ENCODE peak calls at places on chromosomes 2 and 18, in four cellular contexts. One of them, this sample, is unnamed.

GRCh38 chr18:24837065-24837464 is 376.6 kb downstream of the HRH4 start:
- DNase-seq in WTC11: no peak
- DNase-seq in cardiac muscle cell: no peak
- DNase-seq in CD4-positive, alpha-beta T cell: no peak
- DNase-seq in this sample: no peak

GRCh38 chr2:33476100-33476792 is at the start of gene RASGRP3:
- DNase-seq in CD4-positive, alpha-beta T cell: peak; percentile 62
- DNase-seq in cardiac muscle cell: peak; percentile 86
- DNase-seq in WTC11: peak; percentile 17
- DNase-seq in this sample: no peak

GRCh38 chr2:135299165-135299564 is 231.9 kb downstream of the ZRANB3 start:
- DNase-seq in WTC11: no peak
- DNase-seq in CD4-positive, alpha-beta T cell: no peak
- DNase-seq in cardiac muscle cell: no peak
- DNase-seq in this sample: no peak

GRCh38 chr2:72048881-72049477 is 98.7 kb downstream of the CYP26B1 start:
- DNase-seq in WTC11: no peak
- DNase-seq in cardiac muscle cell: no peak
- DNase-seq in CD4-positive, alpha-beta T cell: no peak
- DNase-seq in this sample: no peak

GRCh38 chr18:3279201-3280185 is 17.6 kb downstream of the MYL12B start:
- DNase-seq in CD4-positive, alpha-beta T cell: no peak
- DNase-seq in cardiac muscle cell: no peak
- DNase-seq in WTC11: no peak
- DNase-seq in this sample: no peak

GRCh38 chr18:57446322-57446721 is 11.1 kb downstream of the ONECUT2 start:
- DNase-seq in cardiac muscle cell: peak; percentile 51
- DNase-seq in WTC11: peak; percentile 73
- DNase-seq in CD4-positive, alpha-beta T cell: no peak
- DNase-seq in this sample: peak; percentile 38

GRCh38 chr2:208556954-208557601 is 150.5 kb downstream of the PTH2R start:
- DNase-seq in cardiac muscle cell: no peak
- DNase-seq in CD4-positive, alpha-beta T cell: no peak
- DNase-seq in WTC11: no peak
- DNase-seq in this sample: no peak

GRCh38 chr2:188089896-188090295 is 201.8 kb upstream of the GULP1 start:
- DNase-seq in WTC11: no peak
- DNase-seq in CD4-positive, alpha-beta T cell: no peak
- DNase-seq in cardiac muscle cell: no peak
- DNase-seq in this sample: no peak

GRCh38 chr2:110980613-110981062 is 140.1 kb upstream of the BCL2L11 start:
- DNase-seq in CD4-positive, alpha-beta T cell: no peak
- DNase-seq in WTC11: no peak
- DNase-seq in cardiac muscle cell: peak; percentile 72
- DNase-seq in this sample: no peak

GRCh38 chr2:20439193-20439475 is 7.7 kb upstream of the RHOB start:
- DNase-seq in CD4-positive, alpha-beta T cell: no peak
- DNase-seq in WTC11: no peak
- DNase-seq in cardiac muscle cell: no peak
- DNase-seq in this sample: no peak

GRCh38 chr18:56321470-56321869 is 316.9 kb downstream of the TXNL1 start:
- DNase-seq in WTC11: no peak
- DNase-seq in CD4-positive, alpha-beta T cell: no peak
- DNase-seq in cardiac muscle cell: peak; percentile 39
- DNase-seq in this sample: no peak

GRCh38 chr2:219124379-219125110 is 36.1 kb downstream of the NHEJ1 start:
- DNase-seq in WTC11: no peak
- DNase-seq in cardiac muscle cell: no peak
- DNase-seq in CD4-positive, alpha-beta T cell: no peak
- DNase-seq in this sample: no peak

GRCh38 chr2:99217929-99218501 is 37.0 kb downstream of the MRPL30 start:
- DNase-seq in cardiac muscle cell: no peak
- DNase-seq in CD4-positive, alpha-beta T cell: no peak
- DNase-seq in WTC11: no peak
- DNase-seq in this sample: no peak

GRCh38 chr2:217695033-217695520 is 307.7 kb downstream of the TNS1 start:
- DNase-seq in cardiac muscle cell: no peak
- DNase-seq in CD4-positive, alpha-beta T cell: no peak
- DNase-seq in WTC11: no peak
- DNase-seq in this sample: no peak

GRCh38 chr2:98258906-98259305 is 87.3 kb upstream of the CNGA3 start:
- DNase-seq in WTC11: no peak
- DNase-seq in cardiac muscle cell: no peak
- DNase-seq in CD4-positive, alpha-beta T cell: no peak
- DNase-seq in this sample: no peak

GRCh38 chr2:118593257-118593656 is 254.2 kb downstream of the EN1 start:
- DNase-seq in cardiac muscle cell: no peak
- DNase-seq in WTC11: no peak
- DNase-seq in CD4-positive, alpha-beta T cell: no peak
- DNase-seq in this sample: no peak

GRCh38 chr18:56083097-56083865 is 495.3 kb upstream of the TCF4 start:
- DNase-seq in CD4-positive, alpha-beta T cell: no peak
- DNase-seq in WTC11: peak; percentile 19
- DNase-seq in cardiac muscle cell: no peak
- DNase-seq in this sample: no peak

GRCh38 chr2:196651387-196652094 is 12.0 kb downstream of the CCDC150 start:
- DNase-seq in WTC11: no peak
- DNase-seq in CD4-positive, alpha-beta T cell: no peak
- DNase-seq in cardiac muscle cell: no peak
- DNase-seq in this sample: no peak

GRCh38 chr2:9791711-9792110 is 51.6 kb upstream of the TAF1B start:
- DNase-seq in CD4-positive, alpha-beta T cell: no peak
- DNase-seq in cardiac muscle cell: no peak
- DNase-seq in WTC11: no peak
- DNase-seq in this sample: no peak

GRCh38 chr2:168961450-168962229 is 60.5 kb downstream of the G6PC2 start:
- DNase-seq in cardiac muscle cell: peak; percentile 84
- DNase-seq in CD4-positive, alpha-beta T cell: no peak
- DNase-seq in WTC11: peak; percentile 14
- DNase-seq in this sample: peak; percentile 49

GRCh38 chr2:75375646-75376582 is 176.6 kb upstream of the TACR1 start:
- DNase-seq in cardiac muscle cell: no peak
- DNase-seq in CD4-positive, alpha-beta T cell: no peak
- DNase-seq in WTC11: no peak
- DNase-seq in this sample: no peak

GRCh38 chr2:188784269-188784762 is 189.9 kb upstream of the COL3A1 start:
- DNase-seq in WTC11: no peak
- DNase-seq in CD4-positive, alpha-beta T cell: no peak
- DNase-seq in cardiac muscle cell: no peak
- DNase-seq in this sample: no peak

GRCh38 chr2:224369028-224369632 is 32.8 kb downstream of the FAM124B start:
- DNase-seq in CD4-positive, alpha-beta T cell: no peak
- DNase-seq in cardiac muscle cell: peak; percentile 72
- DNase-seq in WTC11: no peak
- DNase-seq in this sample: no peak

GRCh38 chr2:55917713-55918390 is 5.7 kb downstream of the EFEMP1 start:
- DNase-seq in WTC11: no peak
- DNase-seq in cardiac muscle cell: no peak
- DNase-seq in CD4-positive, alpha-beta T cell: no peak
- DNase-seq in this sample: no peak

GRCh38 chr18:40955351-40955750 is 999.7 kb upstream of the PIK3C3 start:
- DNase-seq in WTC11: no peak
- DNase-seq in CD4-positive, alpha-beta T cell: no peak
- DNase-seq in cardiac muscle cell: no peak
- DNase-seq in this sample: no peak

GRCh38 chr2:216700088-216700567 is 4.8 kb upstream of the IGFBP5 start:
- DNase-seq in CD4-positive, alpha-beta T cell: no peak
- DNase-seq in cardiac muscle cell: no peak
- DNase-seq in WTC11: no peak
- DNase-seq in this sample: no peak

GRCh38 chr2:223414646-223415045 is 187.5 kb downstream of the SCG2 start:
- DNase-seq in CD4-positive, alpha-beta T cell: no peak
- DNase-seq in WTC11: no peak
- DNase-seq in cardiac muscle cell: no peak
- DNase-seq in this sample: no peak

GRCh38 chr2:15763822-15764682 is 172.4 kb downstream of the DDX1 start:
- DNase-seq in cardiac muscle cell: no peak
- DNase-seq in WTC11: no peak
- DNase-seq in CD4-positive, alpha-beta T cell: no peak
- DNase-seq in this sample: no peak

GRCh38 chr2:229952256-229952835 is 30.0 kb downstream of the FBXO36 start:
- DNase-seq in cardiac muscle cell: no peak
- DNase-seq in CD4-positive, alpha-beta T cell: no peak
- DNase-seq in WTC11: peak; percentile 38
- DNase-seq in this sample: no peak

GRCh38 chr2:107740300-107740699 is 86.4 kb upstream of the RGPD4 start:
- DNase-seq in WTC11: no peak
- DNase-seq in CD4-positive, alpha-beta T cell: no peak
- DNase-seq in cardiac muscle cell: no peak
- DNase-seq in this sample: no peak

GRCh38 chr18:34794346-34794745 is 84.2 kb downstream of the DTNA start:
- DNase-seq in WTC11: no peak
- DNase-seq in cardiac muscle cell: no peak
- DNase-seq in CD4-positive, alpha-beta T cell: no peak
- DNase-seq in this sample: no peak

GRCh38 chr2:120803764-120804335 is 68.2 kb downstream of the GLI2 start:
- DNase-seq in CD4-positive, alpha-beta T cell: no peak
- DNase-seq in WTC11: no peak
- DNase-seq in cardiac muscle cell: peak; percentile 31
- DNase-seq in this sample: no peak

GRCh38 chr18:27185025-27185763 is at the start of gene CHST9:
- DNase-seq in cardiac muscle cell: peak; percentile 66
- DNase-seq in CD4-positive, alpha-beta T cell: no peak
- DNase-seq in WTC11: peak; percentile 72
- DNase-seq in this sample: peak; percentile 29

GRCh38 chr2:136527560-136527959 is 237.8 kb upstream of the THSD7B start:
- DNase-seq in cardiac muscle cell: peak; percentile 87
- DNase-seq in WTC11: peak; percentile 50
- DNase-seq in CD4-positive, alpha-beta T cell: no peak
- DNase-seq in this sample: peak; percentile 50

GRCh38 chr2:38064805-38065501 is 11.0 kb downstream of the CYP1B1 start:
- DNase-seq in CD4-positive, alpha-beta T cell: no peak
- DNase-seq in cardiac muscle cell: no peak
- DNase-seq in WTC11: no peak
- DNase-seq in this sample: no peak

DNA sequence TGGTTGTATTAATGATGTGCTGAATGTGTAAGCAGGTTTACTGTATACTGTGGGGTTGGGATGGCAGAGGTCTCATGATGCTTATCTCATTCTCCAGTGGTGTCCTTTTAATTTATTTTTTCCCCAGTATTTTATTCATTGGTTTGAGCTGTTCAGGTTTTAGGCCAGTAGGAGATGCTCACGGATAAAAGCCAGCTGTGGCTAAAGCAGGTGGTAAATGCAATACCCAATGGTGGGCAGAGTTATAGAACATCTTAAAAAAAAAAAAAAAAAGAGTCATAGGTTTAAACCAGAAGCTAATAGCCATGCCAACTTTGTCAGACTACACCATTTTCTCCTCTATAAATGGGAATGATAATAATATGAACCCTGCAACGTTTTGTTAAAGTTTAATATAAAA is 57.8 kb upstream of the NEUROD1 start:
- DNase-seq in cardiac muscle cell: no peak
- DNase-seq in CD4-positive, alpha-beta T cell: no peak
- DNase-seq in WTC11: no peak
- DNase-seq in this sample: no peak
- TF ChIP-seq CTCF in cardiac muscle cell: peak; percentile 15
- TF ChIP-seq CTCF in CD4-positive, alpha-beta T cell: no peak
- TF ChIP-seq CTCF in WTC11: no peak
- TF ChIP-seq CTCF in this sample: peak; percentile 26

GRCh38 chr18:49398331-49398730 is 62.1 kb downstream of the DYM start:
- DNase-seq in WTC11: no peak
- DNase-seq in cardiac muscle cell: no peak
- DNase-seq in CD4-positive, alpha-beta T cell: no peak
- DNase-seq in this sample: no peak
- TF ChIP-seq CTCF in WTC11: no peak
- TF ChIP-seq CTCF in cardiac muscle cell: no peak
- TF ChIP-seq CTCF in CD4-positive, alpha-beta T cell: no peak
- TF ChIP-seq CTCF in this sample: no peak

DNA sequence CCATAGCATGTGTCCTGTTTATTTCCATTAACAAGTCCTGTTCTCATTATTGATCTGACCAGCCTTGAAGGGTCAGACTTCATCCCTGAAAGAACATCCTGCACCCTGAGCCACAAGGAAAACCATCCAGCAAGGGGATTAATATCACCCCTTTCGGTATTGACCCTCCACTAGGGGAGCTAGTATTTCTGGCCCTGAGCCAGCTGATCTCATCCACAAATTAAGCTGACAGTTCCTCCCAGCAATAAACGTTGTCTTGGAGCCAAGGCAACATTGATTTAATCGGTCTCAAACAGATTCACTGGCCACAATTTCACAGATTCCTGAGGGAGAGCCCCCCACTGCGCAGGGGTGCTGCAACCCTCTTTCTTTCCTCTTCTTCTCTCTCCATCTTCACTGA is 353.1 kb upstream of the FANCL start:
- DNase-seq in cardiac muscle cell: no peak
- DNase-seq in CD4-positive, alpha-beta T cell: no peak
- DNase-seq in WTC11: peak; percentile 22
- DNase-seq in this sample: no peak
- TF ChIP-seq CTCF in cardiac muscle cell: no peak
- TF ChIP-seq CTCF in CD4-positive, alpha-beta T cell: no peak
- TF ChIP-seq CTCF in WTC11: no peak
- TF ChIP-seq CTCF in this sample: peak; percentile 39

DNA sequence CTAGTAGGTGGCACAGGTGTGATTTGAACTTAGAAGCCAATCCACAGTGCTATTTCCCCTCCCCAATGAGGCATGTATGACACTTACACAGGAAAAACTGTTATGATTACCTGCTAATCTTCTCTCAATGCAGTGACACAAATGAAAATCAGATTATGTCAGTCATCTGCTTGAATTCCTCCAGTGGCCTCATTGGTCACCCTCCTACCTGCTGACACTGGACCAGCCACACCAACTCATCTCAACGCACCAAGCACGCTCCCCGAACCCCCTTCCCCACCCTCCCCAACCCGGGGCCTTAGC is 82.2 kb upstream of the SEC11C start:
- DNase-seq in CD4-positive, alpha-beta T cell: no peak
- DNase-seq in cardiac muscle cell: no peak
- DNase-seq in WTC11: no peak
- DNase-seq in this sample: no peak
- TF ChIP-seq CTCF in CD4-positive, alpha-beta T cell: peak; percentile 6
- TF ChIP-seq CTCF in cardiac muscle cell: no peak
- TF ChIP-seq CTCF in WTC11: peak; percentile 6
- TF ChIP-seq CTCF in this sample: no peak

DNA sequence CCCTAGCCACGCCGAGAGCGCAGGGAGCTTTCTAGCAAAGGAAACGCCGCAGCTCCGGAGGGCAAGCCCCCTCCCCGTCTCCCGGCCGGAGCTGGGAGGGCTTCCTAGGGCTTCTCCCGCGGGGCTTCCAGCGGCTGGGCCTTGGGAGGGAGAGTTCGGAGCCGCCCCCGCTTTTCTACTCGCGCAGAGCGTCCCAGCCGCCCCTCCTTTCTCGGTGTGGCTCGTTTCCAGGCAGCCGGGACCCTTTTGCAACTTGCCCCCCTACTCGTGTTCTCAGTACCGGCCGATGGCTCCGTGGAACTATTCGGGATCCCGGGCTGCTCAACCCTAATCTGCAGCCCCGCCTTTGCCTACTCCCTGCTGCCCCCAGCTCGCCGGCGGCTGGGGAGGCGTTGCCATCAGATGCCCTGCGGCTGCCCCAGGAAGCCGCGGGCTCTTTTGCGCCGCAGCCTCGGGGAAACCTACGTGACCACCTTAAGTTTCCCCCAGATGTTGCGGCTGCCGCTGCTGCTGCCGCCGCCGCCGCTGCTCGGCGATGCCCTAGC is 1.5 kb upstream of the NR4A2 start:
- DNase-seq in CD4-positive, alpha-beta T cell: peak; percentile 67
- DNase-seq in WTC11: peak; percentile 73
- DNase-seq in cardiac muscle cell: peak; percentile 84
- DNase-seq in this sample: peak; percentile 59
- TF ChIP-seq CTCF in CD4-positive, alpha-beta T cell: no peak
- TF ChIP-seq CTCF in WTC11: no peak
- TF ChIP-seq CTCF in cardiac muscle cell: no peak
- TF ChIP-seq CTCF in this sample: no peak

GRCh38 chr18:9516437-9517064 is 41.2 kb downstream of the RALBP1 start:
- DNase-seq in cardiac muscle cell: peak; percentile 31
- DNase-seq in WTC11: no peak
- DNase-seq in CD4-positive, alpha-beta T cell: no peak
- DNase-seq in this sample: no peak
- TF ChIP-seq CTCF in cardiac muscle cell: peak; percentile 86
- TF ChIP-seq CTCF in WTC11: peak; percentile 75
- TF ChIP-seq CTCF in CD4-positive, alpha-beta T cell: peak; percentile 96
- TF ChIP-seq CTCF in this sample: peak; percentile 90